ENCODE peak calls at places on chromosomes 11 and 22, in six cellular contexts. Q is PC-3, J is WERI-Rb-1, K is suprapubic skin, B is small intestine, V is body of pancreas. L is an unnamed sample.

GRCh38 chr11:128208329-128209220 is 378.8 kb downstream of the ETS1 start:
- DNase-seq in Q (peak; percentile 99), J (no peak), K (no peak), B (no peak), V (peak; percentile 22), L (no peak)

GRCh38 chr22:46262449-46263207 is 515 bp downstream of the PKDREJ start:
- DNase-seq in Q (no peak), J (no peak), K (no peak), B (peak; percentile 71), V (peak; percentile 61), L (no peak)

GRCh38 chr22:39176067-39176621 is 23.7 kb upstream of the CBX7 start:
- DNase-seq in Q (peak; percentile 78), J (no peak), K (no peak), B (no peak), V (peak; percentile 74), L (peak; percentile 67)

GRCh38 chr11:69718147-69718546 is 14.3 kb upstream of the FGF19 start:
- DNase-seq in Q (peak; percentile 77), J (peak; percentile 94), K (no peak), B (no peak), V (no peak), L (peak; percentile 72)

GRCh38 chr11:97739892-97740782 is 1280.6 kb upstream of the CNTN5 start:
- DNase-seq in Q (peak; percentile 10), J (no peak), K (no peak), B (no peak), V (no peak), L (no peak)

GRCh38 chr11:27353593-27354358 is 9.2 kb downstream of the CCDC34 start:
- DNase-seq in Q (no peak), J (no peak), K (no peak), B (no peak), V (no peak), L (no peak)

GRCh38 chr22:29617922-29618629 is 14.6 kb downstream of the NF2 start:
- DNase-seq in Q (peak; percentile 86), J (no peak), K (no peak), B (peak; percentile 40), V (peak; percentile 36), L (no peak)

GRCh38 chr22:27630754-27631153 is 170.8 kb downstream of the MN1 start:
- DNase-seq in Q (no peak), J (no peak), K (no peak), B (no peak), V (no peak), L (no peak)

GRCh38 chr22:47163876-47164513 is 401.5 kb downstream of the TBC1D22A start:
- DNase-seq in Q (no peak), J (peak; percentile 3), K (peak; percentile 66), B (no peak), V (peak; percentile 1), L (no peak)

GRCh38 chr22:49565516-49565855 is 262.2 kb downstream of the BRD1 start:
- DNase-seq in Q (no peak), J (no peak), K (no peak), B (no peak), V (no peak), L (no peak)
- H3K27me3 ChIP-seq in Q (peaks cover 64% of the 10 kb centered on the region), J (no peaks in the 10 kb centered on the region), K (peaks cover 12% of the 10 kb centered on the region), B (no peaks in the 10 kb centered on the region), V (no peaks in the 10 kb centered on the region), L (no peaks in the 10 kb centered on the region)

GRCh38 chr22:20989323-20990138 is 7.4 kb downstream of the LZTR1 start:
- DNase-seq in Q (no peak), J (no peak), K (peak; percentile 59), B (no peak), V (no peak), L (no peak)

GRCh38 chr22:20987375-20987774 is 5.3 kb downstream of the LZTR1 start:
- DNase-seq in Q (no peak), J (no peak), K (no peak), B (no peak), V (no peak), L (no peak)

GRCh38 chr22:20990184-20991180 is 8.4 kb downstream of the LZTR1 start:
- DNase-seq in Q (no peak), J (no peak), K (no peak), B (no peak), V (no peak), L (no peak)

GRCh38 chr22:20986365-20986764 is 4.3 kb downstream of the LZTR1 start:
- DNase-seq in Q (no peak), J (no peak), K (no peak), B (no peak), V (no peak), L (no peak)

DNA sequence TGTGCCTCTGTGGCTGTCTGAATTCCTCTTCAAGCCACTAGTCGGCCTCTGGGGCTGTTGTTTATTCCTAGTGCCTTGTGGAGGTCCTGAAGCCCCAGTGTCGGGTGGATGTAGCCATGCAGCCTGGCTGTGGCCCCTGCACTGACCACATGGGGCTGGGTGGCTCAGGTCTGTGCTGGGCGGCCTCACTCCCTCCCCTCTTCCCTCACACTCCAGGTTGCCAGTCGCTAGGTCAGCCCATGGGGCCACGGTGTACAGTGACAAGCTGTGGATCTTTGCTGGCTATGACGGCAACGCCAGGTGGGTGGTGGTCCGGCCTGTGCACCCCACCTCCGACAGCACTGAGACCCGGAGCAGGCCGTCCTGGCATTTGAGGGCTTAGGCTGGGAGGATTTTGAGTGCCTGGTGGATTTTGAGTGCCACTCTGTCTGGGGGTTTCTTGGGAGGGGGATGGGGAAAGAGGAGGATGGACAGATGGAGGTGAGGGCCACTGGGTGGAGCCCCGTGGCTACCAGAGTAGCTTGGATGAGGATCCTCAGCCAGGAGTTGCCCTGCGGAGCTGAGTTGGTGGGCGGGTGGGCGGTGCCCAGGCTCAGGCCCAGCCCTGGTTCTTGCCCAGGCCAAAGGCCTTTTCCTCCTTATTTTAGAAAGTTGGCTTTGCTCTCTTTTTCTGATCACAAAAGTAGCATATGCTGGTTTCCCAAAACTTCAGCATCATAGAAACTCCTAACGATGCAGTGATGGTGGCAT is 6.7 kb downstream of the LZTR1 start:
- DNase-seq in Q (no peak), J (no peak), K (peak; percentile 58), B (no peak), V (no peak), L (no peak)
- H3K36me3 ChIP-seq in Q (no peaks in the 10 kb centered on the region), J (peaks cover 32% of the 10 kb centered on the region), K (peaks cover 58% of the 10 kb centered on the region), B (peaks cover 4% of the 10 kb centered on the region), V (peaks cover 5% of the 10 kb centered on the region), L (peaks cover 28% of the 10 kb centered on the region)

DNA sequence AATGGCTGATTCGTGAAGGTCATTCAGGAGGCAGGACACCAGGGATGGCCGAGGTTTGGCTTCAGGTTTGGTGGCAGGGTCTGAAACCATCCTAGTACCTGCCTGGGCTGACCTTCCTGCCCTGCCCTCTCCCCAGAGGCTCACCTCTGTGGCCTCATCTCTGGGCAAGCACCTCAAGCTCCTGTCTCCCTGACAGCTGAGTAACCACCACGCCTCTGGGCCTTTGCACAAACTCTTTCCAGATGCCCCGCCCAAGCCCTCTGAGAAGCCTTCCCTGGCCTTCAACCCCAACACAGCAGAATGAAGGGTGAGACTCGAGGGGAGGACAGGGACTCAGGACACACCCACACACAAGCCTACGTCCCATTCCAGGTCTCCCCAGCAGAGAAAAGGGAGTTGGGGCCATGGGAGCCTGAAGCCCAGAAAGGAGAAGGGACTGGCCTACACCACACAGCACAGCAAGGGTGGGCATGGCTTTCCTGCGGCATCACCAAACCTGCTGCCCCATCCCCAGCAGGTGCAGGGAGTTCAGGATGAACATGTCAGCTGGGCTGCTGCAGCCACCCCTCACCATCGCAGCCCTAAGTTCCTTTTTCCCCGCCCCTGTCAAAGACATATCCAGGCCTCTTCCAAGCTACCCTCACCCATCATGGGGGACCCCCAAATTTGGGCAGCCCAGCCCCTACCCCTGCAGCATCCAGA is 2.4 kb downstream of the SHISA8 start:
- DNase-seq in Q (no peak), J (no peak), K (peak; percentile 53), B (no peak), V (no peak), L (no peak)
- H3K27me3 ChIP-seq in Q (peaks cover 6% of the 10 kb centered on the region), J (peaks cover 39% of the 10 kb centered on the region), K (peaks cover 79% of the 10 kb centered on the region), B (peaks cover 40% of the 10 kb centered on the region), V (no peaks in the 10 kb centered on the region), L (peaks cover 3% of the 10 kb centered on the region)

GRCh38 chr11:46680164-46680760 is 20.2 kb downstream of the ARHGAP1 start:
- DNase-seq in Q (no peak), J (no peak), K (no peak), B (no peak), V (no peak), L (no peak)
- H3K36me3 ChIP-seq in Q (peaks cover 3% of the 10 kb centered on the region), J (peaks cover 11% of the 10 kb centered on the region), K (peaks cover 56% of the 10 kb centered on the region), B (peaks cover 26% of the 10 kb centered on the region), V (peaks cover 16% of the 10 kb centered on the region), L (peaks cover 17% of the 10 kb centered on the region)

GRCh38 chr22:19767427-19768380 is 7.1 kb downstream of the TBX1 start:
- DNase-seq in Q (no peak), J (no peak), K (no peak), B (no peak), V (no peak), L (no peak)
- H3K27me3 ChIP-seq in Q (no peaks in the 10 kb centered on the region), J (no peaks in the 10 kb centered on the region), K (peaks cover 24% of the 10 kb centered on the region), B (peaks cover 48% of the 10 kb centered on the region), V (no peaks in the 10 kb centered on the region), L (no peaks in the 10 kb centered on the region)

GRCh38 chr22:43992331-43992821 is 31.7 kb upstream of the PARVB start:
- DNase-seq in Q (peak; percentile 42), J (no peak), K (no peak), B (no peak), V (no peak), L (no peak)

GRCh38 chr22:43988960-43989359 is 33.7 kb downstream of the SAMM50 start:
- DNase-seq in Q (no peak), J (no peak), K (no peak), B (no peak), V (no peak), L (no peak)

GRCh38 chr22:43993072-43993760 is 30.9 kb upstream of the PARVB start:
- DNase-seq in Q (peak; percentile 54), J (peak; percentile 58), K (no peak), B (peak; percentile 38), V (peak; percentile 43), L (peak; percentile 46)

GRCh38 chr22:43990044-43990443 is 34.1 kb upstream of the PARVB start:
- DNase-seq in Q (no peak), J (peak; percentile 76), K (no peak), B (no peak), V (no peak), L (no peak)

DNA sequence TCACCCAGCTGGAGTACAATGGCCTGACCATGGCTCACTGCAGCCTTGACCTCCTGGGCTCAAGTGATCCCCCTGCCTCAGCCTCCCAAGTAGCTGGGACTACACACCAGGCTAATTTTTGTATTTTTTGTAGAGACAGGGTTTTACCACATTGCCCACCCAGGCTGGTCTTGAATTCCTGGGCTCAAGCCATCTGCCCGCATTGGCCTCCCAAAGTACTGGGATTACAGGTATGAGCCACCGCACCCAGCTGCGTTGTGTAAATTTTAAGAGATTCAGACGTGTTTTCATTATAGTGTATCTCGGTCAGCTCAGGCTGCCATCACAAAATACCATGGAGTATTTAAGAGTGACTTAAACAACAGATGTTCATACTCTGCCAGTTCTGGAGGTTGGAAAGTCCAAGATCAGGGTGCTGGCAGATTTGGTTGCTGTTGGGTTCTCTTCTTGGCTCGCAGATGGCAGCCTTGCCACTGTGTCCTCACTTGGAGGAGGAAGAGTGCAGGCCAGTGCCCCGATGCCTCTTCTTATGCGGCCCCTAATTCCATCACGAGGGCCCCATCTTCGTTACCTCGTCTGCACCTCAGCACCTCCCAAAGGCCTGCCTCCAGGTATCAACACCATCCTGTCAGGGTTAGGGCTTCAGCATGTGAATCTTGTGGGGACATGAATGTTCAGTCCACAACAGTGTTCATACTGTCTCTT is 32.6 kb upstream of the PARVB start:
- DNase-seq in Q (no peak), J (no peak), K (no peak), B (no peak), V (no peak), L (no peak)
- H3K36me3 ChIP-seq in Q (peaks cover 8% of the 10 kb centered on the region), J (peaks cover 73% of the 10 kb centered on the region), K (peaks cover 73% of the 10 kb centered on the region), B (peaks cover 27% of the 10 kb centered on the region), V (peaks cover 19% of the 10 kb centered on the region), L (peaks cover 48% of the 10 kb centered on the region)

L was measured in HAP-1.